ENCODE peak calls at places on chromosomes 5 and 9, in four cellular contexts. O is HepG2, F is SK-N-SH, I is GM12878. R is an unnamed sample.

GRCh38 chr5:15009420-15009819 is 137.8 kb upstream of the ANKH start:
- DNase-seq in O (peak; percentile 96), F (peak; percentile 25), I (no peak), R (peak; percentile 60)

GRCh38 chr9:2477755-2478154 is 143.8 kb upstream of the VLDLR start:
- DNase-seq in O (peak; percentile 7), F (no peak), I (no peak), R (no peak)

GRCh38 chr5:1291611-1292080 is 3.2 kb downstream of the TERT start:
- DNase-seq in O (no peak), F (no peak), I (no peak), R (no peak)

GRCh38 chr5:55674340-55674739 is 37.8 kb downstream of the SLC38A9 start:
- DNase-seq in O (peak; percentile 4), F (no peak), I (no peak), R (no peak)

GRCh38 chr5:55966284-55966683 is 28.5 kb downstream of the IL6ST start:
- DNase-seq in O (no peak), F (no peak), I (no peak), R (no peak)

GRCh38 chr5:77641963-77642589 is 3.6 kb upstream of the OTP start:
- DNase-seq in O (no peak), F (peak; percentile 27), I (no peak), R (no peak)

GRCh38 chr9:131627846-131628820 is 82.8 kb downstream of the PRRT1B start:
- DNase-seq in O (no peak), F (no peak), I (no peak), R (no peak)

GRCh38 chr5:150492621-150493020 is 15.3 kb upstream of the NDST1 start:
- DNase-seq in O (no peak), F (no peak), I (no peak), R (peak; percentile 55)

GRCh38 chr5:79835220-79835714 is 145.6 kb downstream of the CMYA5 start:
- DNase-seq in O (no peak), F (no peak), I (no peak), R (no peak)

GRCh38 chr5:56175465-56175864 is 57.7 kb downstream of the ANKRD55 start:
- DNase-seq in O (no peak), F (no peak), I (no peak), R (no peak)

GRCh38 chr9:123883634-123884033 is 46.3 kb downstream of the DENND1A start:
- DNase-seq in O (no peak), F (no peak), I (no peak), R (no peak)

GRCh38 chr9:111153973-111154590 is 115.8 kb upstream of the LPAR1 start:
- DNase-seq in O (no peak), F (no peak), I (no peak), R (no peak)

GRCh38 chr9:38216572-38216971 is 147.5 kb upstream of the SHB start:
- DNase-seq in O (no peak), F (no peak), I (no peak), R (no peak)

GRCh38 chr5:132102101-132102701 is 28.6 kb downstream of the CSF2 start:
- DNase-seq in O (no peak), F (no peak), I (no peak), R (no peak)

GRCh38 chr9:91927912-91928510 is 22.0 kb downstream of the ROR2 start:
- DNase-seq in O (no peak), F (no peak), I (no peak), R (no peak)

GRCh38 chr5:11955386-11955785 is 51.1 kb upstream of the CTNND2 start:
- DNase-seq in O (no peak), F (no peak), I (no peak), R (no peak)
- TF ChIP-seq PBX3 in O (no peak), F (no peak), I (no peak), R (no peak)

GRCh38 chr9:136267261-136268111 is 21.9 kb upstream of the QSOX2 start:
- DNase-seq in O (peak; percentile 54), F (peak; percentile 100), I (no peak), R (peak; percentile 89)

GRCh38 chr9:136268776-136269175 is 23.2 kb upstream of the QSOX2 start:
- DNase-seq in O (no peak), F (no peak), I (no peak), R (no peak)

GRCh38 chr9:136270173-136270710 is 24.6 kb upstream of the QSOX2 start:
- DNase-seq in O (no peak), F (no peak), I (no peak), R (no peak)

GRCh38 chr9:136265561-136266355 is 20.1 kb upstream of the QSOX2 start:
- DNase-seq in O (no peak), F (no peak), I (no peak), R (no peak)

DNA sequence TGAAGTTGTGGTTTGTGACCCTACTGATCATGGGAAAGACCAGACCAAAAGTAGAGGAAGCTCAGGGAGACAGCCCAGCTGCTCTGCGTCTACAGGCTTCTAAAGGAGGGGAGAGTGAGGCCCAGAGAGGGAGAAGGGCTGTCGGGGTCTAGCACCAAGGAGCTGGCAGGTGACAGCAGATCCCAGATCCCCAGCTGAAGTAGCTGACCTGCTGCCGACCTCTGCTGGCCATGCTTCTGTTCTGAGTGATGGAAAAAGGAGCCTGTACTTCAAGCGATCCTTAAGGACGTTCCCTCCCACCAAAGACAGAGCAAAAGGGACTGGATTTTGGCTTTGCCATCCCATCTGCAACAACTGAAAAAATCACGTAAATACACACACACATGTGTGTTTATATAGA is 22.7 kb upstream of the QSOX2 start:
- DNase-seq in O (peak; percentile 23), F (no peak), I (no peak), R (no peak)
- TF ChIP-seq CTCF in O (peak; percentile 72), F (no peak), I (no peak), R (no peak)

GRCh38 chr5:75052461-75053285 is at the start of gene GCNT4:
- DNase-seq in O (no peak), F (peak; percentile 76), I (no peak), R (peak; percentile 56)

GRCh38 chr5:75055727-75056144 is 3.4 kb upstream of the GCNT4 start:
- DNase-seq in O (peak; percentile 24), F (no peak), I (no peak), R (peak; percentile 14)

GRCh38 chr5:75051217-75051751 is 1.1 kb downstream of the GCNT4 start:
- DNase-seq in O (no peak), F (no peak), I (no peak), R (no peak)

GRCh38 chr5:75053286-75054109 is 1.1 kb upstream of the GCNT4 start:
- DNase-seq in O (peak; percentile 16), F (peak; percentile 78), I (no peak), R (peak; percentile 40)

DNA sequence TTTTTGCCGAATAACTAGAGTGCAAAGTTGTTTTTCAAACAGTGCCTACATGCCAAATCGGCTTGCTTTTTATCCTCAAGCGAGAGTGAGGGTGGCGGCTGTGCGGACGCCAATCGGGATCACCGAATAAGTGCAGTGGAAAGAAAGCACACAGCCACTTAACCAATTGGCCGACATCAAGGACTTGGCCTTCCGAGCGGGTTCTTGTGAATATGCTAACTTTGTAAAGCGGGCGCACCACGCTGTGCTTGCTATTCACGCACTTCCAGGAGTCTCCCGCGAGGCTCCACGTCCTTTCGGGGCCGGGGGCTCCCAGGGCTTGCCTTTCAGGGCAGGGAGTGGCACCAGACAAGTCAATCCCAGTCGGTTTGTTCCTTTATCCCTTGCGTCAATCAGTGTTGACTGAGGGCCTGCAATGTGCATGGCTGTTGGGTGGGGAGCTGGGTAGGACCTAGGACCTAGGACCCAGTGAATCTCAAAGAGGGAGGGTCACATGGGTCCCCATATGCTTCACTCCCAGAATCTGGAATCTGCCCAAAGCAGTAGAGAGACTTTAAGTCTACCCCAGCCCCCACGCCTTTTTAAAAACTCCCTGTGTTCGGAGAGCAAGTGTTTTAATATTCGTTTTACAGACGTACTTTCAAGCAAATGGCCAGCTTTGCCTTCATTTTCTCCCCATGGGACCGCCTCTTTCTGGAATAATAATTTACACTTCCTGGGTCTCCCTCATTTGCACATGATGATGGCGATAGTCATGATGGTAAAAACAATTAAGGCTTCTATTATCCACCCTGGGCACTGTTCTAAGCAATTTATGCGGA is 2.0 kb upstream of the GCNT4 start:
- DNase-seq in O (no peak), F (peak; percentile 23), I (no peak), R (no peak)
- TF ChIP-seq PBX3 in O (no peak), F (no peak), I (no peak), R (no peak)

DNA sequence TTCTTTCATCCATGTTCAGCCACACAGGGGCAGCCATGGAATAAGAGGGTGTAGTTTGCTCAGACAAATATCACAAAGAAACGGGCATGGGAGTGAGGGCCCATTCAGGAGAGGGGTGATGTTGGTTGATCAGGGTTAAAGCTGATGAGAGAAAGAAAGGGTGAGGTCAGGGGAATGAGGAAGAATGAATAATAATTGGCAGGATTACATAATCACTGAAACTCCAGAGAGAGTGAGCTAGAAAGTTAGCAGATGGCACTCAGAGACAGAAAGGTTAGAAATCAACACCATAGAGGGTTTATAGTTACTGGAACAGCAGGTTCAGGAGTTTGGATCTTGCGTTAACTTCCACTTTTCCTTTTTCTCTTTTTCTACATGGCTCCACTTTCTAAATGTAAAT is 113.9 kb downstream of the TAF11L14 start:
- DNase-seq in O (no peak), F (no peak), I (no peak), R (no peak)
- TF ChIP-seq CTCF in O (no peak), F (no peak), I (no peak), R (no peak)

GRCh38 chr5:73816656-73817420 is 190.8 kb downstream of the ARHGEF28 start:
- DNase-seq in O (no peak), F (no peak), I (no peak), R (no peak)

GRCh38 chr5:73818357-73818756 is 192.4 kb downstream of the ARHGEF28 start:
- DNase-seq in O (no peak), F (no peak), I (no peak), R (no peak)

GRCh38 chr5:73812962-73813588 is 187.1 kb downstream of the ARHGEF28 start:
- DNase-seq in O (peak; percentile 74), F (no peak), I (no peak), R (peak; percentile 66)

GRCh38 chr5:73814234-73814846 is 188.3 kb downstream of the ARHGEF28 start:
- DNase-seq in O (no peak), F (no peak), I (no peak), R (no peak)

GRCh38 chr5:73815631-73816030 is 189.6 kb downstream of the ARHGEF28 start:
- DNase-seq in O (no peak), F (no peak), I (no peak), R (no peak)
- TF ChIP-seq PBX3 in O (no peak), F (no peak), I (no peak), R (no peak)